ENCODE peak calls at places on chromosome X, in four cellular contexts. U is A549, A is IMR-90, Z is K562. X is an unnamed sample.

GRCh38 chrX:31168596-31168995 is 96.8 kb upstream of the FTHL17 start:
- DNase-seq in A (no peak), Z (no peak), U (no peak), X (peak; percentile 51)

GRCh38 chrX:124018031-124018430 is 56.5 kb downstream of the STAG2 start:
- DNase-seq in A (peak; percentile 5), U (no peak), Z (no peak), X (no peak)

GRCh38 chrX:154595559-154595958 is 10.6 kb downstream of the CTAG1A start:
- DNase-seq in Z (no peak), A (no peak), U (no peak), X (no peak)

GRCh38 chrX:133570549-133570948 is 155.3 kb upstream of the GPC4 start:
- DNase-seq in U (no peak), Z (no peak), A (no peak), X (no peak)

GRCh38 chrX:112545051-112545450 is 134.7 kb downstream of the LHFPL1 start:
- DNase-seq in Z (no peak), A (peak; percentile 15), U (no peak), X (no peak)

GRCh38 chrX:41122664-41123257 is 37.5 kb downstream of the USP9X start:
- DNase-seq in U (no peak), Z (no peak), A (no peak), X (no peak)

GRCh38 chrX:132023896-132024386 is 839 bp downstream of the STK26 start:
- DNase-seq in Z (peak; percentile 74), U (peak; percentile 2), A (no peak), X (no peak)

GRCh38 chrX:66164470-66164869 is 423 bp downstream of the HEPH start:
- DNase-seq in U (no peak), Z (no peak), A (no peak), X (no peak)

GRCh38 chrX:140050906-140051305 is 85.6 kb upstream of the CXorf66 start:
- DNase-seq in U (no peak), Z (peak; percentile 3), A (peak; percentile 15), X (no peak)

GRCh38 chrX:130125090-130125489 is 14.8 kb upstream of the ELF4 start:
- DNase-seq in A (no peak), U (no peak), Z (peak; percentile 51), X (no peak)

GRCh38 chrX:84729809-84730208 is 227.6 kb upstream of the HDX start:
- DNase-seq in Z (peak; percentile 16), A (peak; percentile 31), U (peak; percentile 5), X (peak; percentile 5)

GRCh38 chrX:17580529-17581155 is 156.7 kb upstream of the SCML1 start:
- DNase-seq in A (peak; percentile 74), U (no peak), Z (no peak), X (no peak)
- TF ChIP-seq ELK1 in A (no peak), U (no peak), Z (no peak), X (no peak)

GRCh38 chrX:13398839-13399238 is 79.0 kb upstream of the ATXN3L start:
- DNase-seq in A (no peak), Z (no peak), U (no peak), X (no peak)

GRCh38 chrX:13396887-13397286 is 77.0 kb upstream of the ATXN3L start:
- DNase-seq in A (peak; percentile 74), Z (no peak), U (no peak), X (no peak)

GRCh38 chrX:13401724-13402123 is 81.9 kb upstream of the ATXN3L start:
- DNase-seq in U (no peak), A (no peak), Z (no peak), X (no peak)

DNA sequence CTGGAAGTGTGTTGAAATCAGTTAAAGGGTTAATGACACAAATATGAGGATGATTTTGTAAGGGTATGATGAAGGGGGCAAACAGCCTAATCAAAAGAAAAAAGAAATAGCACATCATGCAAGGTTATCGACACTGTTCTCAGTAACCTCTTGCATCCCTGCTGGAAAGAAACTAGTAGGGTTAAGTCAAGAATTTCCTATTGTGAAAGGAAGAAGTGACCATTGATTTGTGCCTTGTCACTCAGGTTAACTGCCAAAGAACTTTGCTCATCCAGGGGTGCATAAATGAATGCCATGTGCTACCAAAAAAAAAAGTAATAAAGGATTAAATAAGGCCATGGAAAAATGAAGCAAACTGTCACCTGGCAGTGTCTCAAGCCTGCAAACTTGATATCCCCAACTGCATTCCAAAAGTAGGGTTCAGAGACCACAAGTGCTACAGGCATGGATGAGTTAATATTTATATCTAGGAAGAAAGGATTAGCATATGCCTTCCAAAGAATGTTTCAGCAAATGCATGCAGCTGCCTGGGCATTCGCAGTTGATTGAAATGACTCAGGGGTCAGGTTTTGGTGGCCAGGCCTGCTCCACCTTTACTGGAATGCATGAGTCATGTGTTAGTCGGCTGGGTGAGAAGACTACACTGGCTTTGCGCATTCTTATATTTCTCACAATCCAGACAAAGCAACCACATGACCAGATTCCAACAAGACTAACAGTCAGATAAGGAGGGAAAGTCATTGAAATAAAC is 78.4 kb upstream of the ATXN3L start:
- DNase-seq in A (peak; percentile 100), Z (peak; percentile 54), U (peak; percentile 75), X (no peak)
- TF ChIP-seq ELK1 in A (no peak), Z (no peak), U (no peak), X (no peak)

GRCh38 chrX:1009771-1010170 is 202.7 kb downstream of the CRLF2 start:
- DNase-seq in U (no peak), A (no peak), Z (no peak), X (no peak)

GRCh38 chrX:1012678-1013300 is 199.7 kb downstream of the CRLF2 start:
- DNase-seq in U (no peak), A (no peak), Z (no peak), X (no peak)

GRCh38 chrX:1006156-1006730 is 206.2 kb downstream of the CRLF2 start:
- DNase-seq in Z (no peak), U (no peak), A (no peak), X (no peak)

DNA sequence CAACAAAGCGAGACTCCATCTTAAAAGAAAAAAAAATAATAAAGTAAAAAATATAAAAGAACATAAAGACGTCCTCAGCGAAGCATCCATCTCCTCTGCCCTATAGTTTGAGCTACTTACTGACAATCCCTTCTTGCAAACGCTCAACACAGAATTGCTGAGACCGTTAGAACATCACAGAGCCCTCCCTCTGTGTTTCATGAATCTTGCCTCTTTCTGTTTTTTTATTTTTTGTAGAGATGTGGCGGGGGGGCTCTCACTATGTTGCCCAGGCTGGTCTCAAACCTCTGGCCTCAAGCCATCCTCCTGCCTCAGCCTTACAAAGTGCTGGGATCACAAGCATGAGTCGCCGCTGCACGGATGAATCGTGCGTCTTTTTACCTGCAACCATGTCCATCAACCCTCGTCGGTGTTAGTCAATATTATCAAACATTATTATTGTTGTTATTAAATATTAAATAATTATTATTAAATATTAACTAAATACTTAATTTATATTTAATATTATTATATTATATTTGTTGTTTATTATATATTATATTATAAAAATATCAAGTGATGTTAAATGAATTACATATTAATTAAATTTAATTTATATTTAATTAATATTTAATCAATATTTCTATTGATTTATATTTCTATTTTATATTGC is 200.7 kb downstream of the CRLF2 start:
- DNase-seq in Z (no peak), U (no peak), A (no peak), X (no peak)
- TF ChIP-seq ELK1 in Z (no peak), U (no peak), A (no peak), X (no peak)

GRCh38 chrX:152913915-152914314 is 16.0 kb downstream of the ZNF185 start:
- DNase-seq in U (no peak), Z (no peak), A (no peak), X (no peak)

GRCh38 chrX:152915541-152916241 is 17.8 kb downstream of the ZNF185 start:
- DNase-seq in U (peak; percentile 51), A (peak; percentile 79), Z (peak; percentile 57), X (no peak)

GRCh38 chrX:152912121-152912520 is 14.3 kb downstream of the ZNF185 start:
- DNase-seq in U (no peak), A (no peak), Z (peak; percentile 29), X (no peak)

GRCh38 chrX:152912641-152913040 is 14.8 kb downstream of the ZNF185 start:
- DNase-seq in U (no peak), Z (no peak), A (no peak), X (no peak)

GRCh38 chrX:152913354-152913753 is 15.5 kb downstream of the ZNF185 start:
- DNase-seq in U (no peak), Z (no peak), A (no peak), X (no peak)
- TF ChIP-seq ELK1 in U (no peak), Z (no peak), A (no peak), X (no peak)

DNA sequence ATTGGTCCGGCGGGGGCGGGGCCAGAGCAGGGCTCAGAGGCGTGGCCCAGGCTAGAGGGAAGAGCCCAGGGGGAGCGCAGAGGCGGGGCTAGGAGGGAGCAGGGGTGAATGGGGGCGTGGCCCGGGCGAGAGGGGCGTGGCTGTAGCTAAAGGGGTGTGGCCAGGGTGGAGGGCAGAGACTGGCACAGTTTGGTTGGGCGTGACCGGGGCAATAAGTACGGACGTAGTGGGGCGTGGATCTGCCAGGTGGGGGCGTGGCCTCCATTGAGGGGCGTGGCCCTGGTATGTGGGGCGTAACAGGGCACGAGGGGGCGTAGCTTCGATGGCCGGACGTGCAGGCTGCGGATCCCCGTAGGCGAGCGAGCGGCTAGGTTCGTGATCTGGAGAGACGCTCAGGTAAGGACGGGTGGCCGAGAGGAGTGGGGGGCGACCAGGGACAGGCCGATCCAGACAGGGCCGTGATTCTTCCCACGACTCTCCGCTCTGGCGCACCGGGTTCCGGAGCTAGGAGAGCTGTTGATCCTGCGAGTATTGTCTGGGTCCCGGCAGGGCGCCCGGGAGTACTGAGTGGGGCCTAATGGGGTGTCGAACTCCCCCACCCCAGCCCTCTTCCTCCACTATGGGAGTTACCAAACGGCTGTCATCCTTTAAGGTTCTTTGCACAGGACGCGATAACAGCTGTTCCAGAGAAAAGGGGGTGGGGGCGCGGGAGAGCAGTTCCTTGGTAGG is at the start of gene CA5B:
- DNase-seq in A (peak; percentile 57), U (peak; percentile 65), Z (peak; percentile 92), X (peak; percentile 87)
- TF ChIP-seq ELK1 in A (no peak), U (no peak), Z (no peak), X (no peak)

GRCh38 chrX:135931644-135932487 is 38.4 kb downstream of the SAGE1 start:
- DNase-seq in Z (peak; percentile 74), U (no peak), A (peak; percentile 24), X (no peak)
- TF ChIP-seq ELK1 in Z (no peak), U (no peak), A (no peak), X (no peak)

GRCh38 chrX:19912-20571 is 261.1 kb upstream of the PLCXD1 start:
- DNase-seq in U (no peak), Z (peak; percentile 25), A (no peak), X (no peak)
- TF ChIP-seq ELK1 in U (no peak), Z (no peak), A (no peak), X (no peak)

GRCh38 chrX:96373047-96373355 is 311.6 kb upstream of the DIAPH2 start:
- DNase-seq in A (no peak), Z (no peak), U (no peak), X (no peak)

GRCh38 chrX:96372313-96373046 is 312.2 kb upstream of the DIAPH2 start:
- DNase-seq in Z (peak; percentile 3), U (peak; percentile 17), A (peak; percentile 70), X (no peak)
- TF ChIP-seq ELK1 in Z (no peak), U (no peak), A (no peak), X (no peak)

DNA sequence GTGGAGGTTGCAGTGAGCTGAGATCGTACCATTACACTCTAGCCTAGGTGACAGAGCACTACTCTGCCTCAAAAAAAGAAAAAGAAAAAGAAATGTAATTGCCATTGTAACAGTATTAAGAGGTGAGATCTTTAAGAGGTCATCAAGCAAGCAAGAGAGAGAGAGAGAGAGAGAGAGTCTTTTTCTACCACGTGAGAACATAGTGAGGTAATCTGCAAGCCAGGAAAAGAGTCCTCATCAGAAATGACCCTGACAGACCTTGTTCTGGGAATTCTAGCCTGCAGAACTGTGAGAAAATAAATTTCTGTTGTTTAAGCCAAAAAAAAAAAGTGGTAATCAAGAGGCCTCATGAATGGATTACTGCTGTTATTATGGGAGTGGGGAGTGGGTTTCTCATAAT is 14.9 kb downstream of the GPKOW start:
- DNase-seq in A (no peak), Z (no peak), U (no peak), X (no peak)
- TF ChIP-seq ELK1 in A (no peak), Z (no peak), U (no peak), X (no peak)